ENCODE peak calls at places on chromosomes 16 and 17, in four cellular contexts. L is HepG2, Y is H1, O is GM12878. J is an unnamed sample.

GRCh38 chr16:70656712-70657263 is 10.4 kb downstream of the IL34 start:
- DNase-seq in L (peak; percentile 78), Y (no peak), O (no peak), J (no peak)

GRCh38 chr16:84741351-84741791 is 41.6 kb downstream of the USP10 start:
- DNase-seq in L (no peak), Y (no peak), O (no peak), J (no peak)

GRCh38 chr17:10048951-10049350 is 143.9 kb upstream of the RCVRN start:
- DNase-seq in L (peak; percentile 16), Y (no peak), O (no peak), J (no peak)

GRCh38 chr17:55198690-55199370 is 65.9 kb upstream of the HLF start:
- DNase-seq in L (no peak), Y (no peak), O (no peak), J (no peak)

GRCh38 chr17:75950850-75951554 is 10.2 kb upstream of the FBF1 start:
- DNase-seq in L (no peak), Y (no peak), O (no peak), J (no peak)

GRCh38 chr16:49701867-49702494 is 153.9 kb downstream of the ZNF423 start:
- DNase-seq in L (no peak), Y (peak; percentile 74), O (no peak), J (peak; percentile 57)

GRCh38 chr16:5487728-5488127 is 390.1 kb upstream of the EEF2KMT start:
- DNase-seq in L (no peak), Y (no peak), O (no peak), J (no peak)

GRCh38 chr17:61183793-61184192 is 215.8 kb upstream of the TBX2 start:
- DNase-seq in L (no peak), Y (no peak), O (no peak), J (no peak)

GRCh38 chr16:29925173-29925804 is 737 bp downstream of the KCTD13 start:
- DNase-seq in L (no peak), Y (no peak), O (no peak), J (no peak)

GRCh38 chr17:81902023-81902652 is at the start of gene NPB:
- DNase-seq in L (no peak), Y (peak; percentile 75), O (no peak), J (no peak)

GRCh38 chr17:82492647-82493516 is 26.6 kb upstream of the FOXK2 start:
- DNase-seq in L (no peak), Y (no peak), O (no peak), J (no peak)

GRCh38 chr16:75534560-75535205 is 1.2 kb downstream of the CHST5 start:
- DNase-seq in L (no peak), Y (no peak), O (no peak), J (no peak)

GRCh38 chr17:2893422-2893914 is 97.2 kb downstream of the RAP1GAP2 start:
- DNase-seq in L (no peak), Y (no peak), O (no peak), J (no peak)

GRCh38 chr17:34633351-34633750 is 54.0 kb downstream of the TMEM132E start:
- DNase-seq in L (no peak), Y (peak; percentile 65), O (no peak), J (no peak)

GRCh38 chr16:79954920-79955705 is 354.6 kb upstream of the MAF start:
- DNase-seq in L (no peak), Y (no peak), O (no peak), J (no peak)

GRCh38 chr17:78558181-78558850 is 18.9 kb downstream of the DNAH17 start:
- DNase-seq in L (peak; percentile 89), Y (no peak), O (no peak), J (no peak)

GRCh38 chr16:67842509-67843342 is 606 bp downstream of the THAP11 start:
- DNase-seq in L (peak; percentile 61), Y (peak; percentile 73), O (no peak), J (no peak)

GRCh38 chr17:309361-309888 is 43.2 kb downstream of the RPH3AL start:
- DNase-seq in L (peak; percentile 53), Y (peak; percentile 82), O (no peak), J (peak; percentile 28)

GRCh38 chr16:72309001-72309400 is 137.0 kb upstream of the PMFBP1 start:
- DNase-seq in L (peak; percentile 96), Y (no peak), O (no peak), J (no peak)

GRCh38 chr16:13379266-13379665 is 477.9 kb downstream of the SHISA9 start:
- DNase-seq in L (no peak), Y (no peak), O (no peak), J (no peak)

GRCh38 chr16:46932802-46933201 is 40.7 kb downstream of the DNAJA2 start:
- DNase-seq in L (no peak), Y (peak; percentile 66), O (no peak), J (peak; percentile 40)

GRCh38 chr16:19517424-19518089 is 4.3 kb downstream of the GDE1 start:
- DNase-seq in L (no peak), Y (no peak), O (no peak), J (no peak)

GRCh38 chr17:75326587-75326955 is 37.3 kb upstream of the SLC25A19 start:
- DNase-seq in L (no peak), Y (no peak), O (no peak), J (no peak)

GRCh38 chr16:57757326-57757786 is 21.8 kb downstream of the KATNB1 start:
- DNase-seq in L (peak; percentile 73), Y (peak; percentile 99), O (no peak), J (no peak)

GRCh38 chr16:56985288-56985961 is 3.9 kb upstream of the NLRC5 start:
- DNase-seq in L (no peak), Y (no peak), O (no peak), J (no peak)

DNA sequence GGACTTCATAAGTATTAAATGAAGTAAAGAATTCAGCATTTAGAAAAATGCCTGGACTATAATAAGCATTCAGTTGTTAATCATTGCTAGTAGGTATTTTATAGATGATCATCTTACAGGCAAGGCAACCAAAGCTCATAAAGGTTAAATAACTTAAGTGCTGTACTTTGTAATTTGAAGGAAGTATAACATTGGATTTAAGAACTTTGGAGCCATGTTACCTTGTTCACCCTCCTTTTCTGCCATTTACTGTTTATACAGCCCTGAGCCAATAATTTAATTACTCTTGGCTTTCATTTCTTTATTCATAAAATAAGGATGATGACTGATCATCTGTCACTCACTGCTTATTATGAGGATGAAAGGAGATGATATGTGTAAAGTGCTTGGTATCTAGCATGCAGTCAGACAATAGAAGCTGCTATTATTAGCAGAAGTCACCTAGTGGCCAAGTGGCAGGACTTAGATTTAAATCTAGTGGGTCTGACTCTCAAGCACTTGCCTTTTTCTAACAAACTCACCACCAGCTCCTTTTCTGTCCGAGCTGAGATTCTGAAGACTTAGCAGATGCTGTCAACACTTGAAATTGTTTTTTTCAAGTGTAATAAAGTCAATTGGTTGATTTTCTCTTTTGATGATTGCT is 18.2 kb upstream of the DDX52 start:
- DNase-seq in L (no peak), Y (no peak), O (no peak), J (no peak)
- TF ChIP-seq SUZ12 in L (no peak), Y (no peak), O (no peak), J (no peak)

DNA sequence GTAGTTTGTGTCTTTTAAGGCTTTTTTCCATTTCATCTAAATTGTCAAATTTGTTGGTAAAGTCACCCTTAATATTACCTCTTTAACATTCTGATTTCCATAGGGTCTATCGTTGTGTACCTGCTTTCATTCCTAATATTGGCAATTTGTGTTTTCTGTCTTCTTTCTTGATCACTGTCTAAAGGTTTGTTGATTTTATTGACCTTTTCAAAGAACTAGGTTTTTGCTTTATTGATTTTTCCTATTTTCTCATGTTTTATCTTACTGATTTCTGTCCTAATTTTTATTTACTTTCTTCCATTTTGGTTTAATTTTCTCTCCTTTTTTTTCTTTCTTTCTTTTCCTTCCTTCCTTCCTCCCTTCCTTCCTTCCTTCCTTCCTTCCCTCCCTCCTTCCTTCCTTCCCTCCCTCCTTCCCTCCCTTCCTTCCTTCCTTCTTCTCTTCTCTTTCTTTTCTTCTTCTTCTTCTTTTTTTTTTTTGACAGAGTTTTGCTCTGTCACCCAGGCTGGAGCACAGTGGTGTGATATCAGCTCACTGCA is 86.3 kb downstream of the CYLD start:
- DNase-seq in L (no peak), Y (no peak), O (no peak), J (no peak)
- H3K27me3 ChIP-seq in L (peaks cover 2% of the 10 kb centered on the region), Y (no peaks in the 10 kb centered on the region), O (no peaks in the 10 kb centered on the region), J (no peaks in the 10 kb centered on the region)

DNA sequence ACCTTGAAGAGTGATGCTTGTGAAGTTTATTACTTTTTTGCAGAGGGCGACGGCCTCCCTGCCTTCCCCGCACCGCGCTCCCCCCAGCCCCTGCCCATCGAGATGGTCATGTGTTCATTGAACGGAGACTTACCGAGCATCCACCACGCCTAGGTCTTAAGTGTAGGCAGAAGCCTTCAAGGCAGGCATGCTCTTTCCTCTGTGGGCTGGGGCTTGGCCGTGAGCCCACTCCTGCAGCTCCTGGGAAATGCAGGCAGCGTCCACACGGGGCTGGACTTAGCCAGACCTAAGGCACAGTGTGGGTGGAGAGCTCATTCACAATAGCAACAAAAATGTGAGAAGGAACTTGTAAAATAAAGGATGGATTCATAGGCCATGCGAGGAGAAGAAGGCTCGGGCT is 19.2 kb downstream of the RNF213 start:
- DNase-seq in L (no peak), Y (no peak), O (no peak), J (no peak)
- TF ChIP-seq SUZ12 in L (no peak), Y (no peak), O (no peak), J (no peak)

GRCh38 chr17:46043606-46044005 is 44.6 kb downstream of the STH start:
- DNase-seq in L (no peak), Y (no peak), O (no peak), J (no peak)

GRCh38 chr17:46044286-46044928 is 45.4 kb downstream of the STH start:
- DNase-seq in L (peak; percentile 83), Y (no peak), O (no peak), J (peak; percentile 57)

GRCh38 chr17:46044989-46045388 is 45.9 kb downstream of the STH start:
- DNase-seq in L (no peak), Y (no peak), O (no peak), J (no peak)

GRCh38 chr17:46039592-46040186 is 40.6 kb downstream of the STH start:
- DNase-seq in L (no peak), Y (no peak), O (no peak), J (no peak)

GRCh38 chr17:46042248-46042647 is 43.2 kb downstream of the STH start:
- DNase-seq in L (no peak), Y (no peak), O (no peak), J (no peak)
- H3K27me3 ChIP-seq in L (no peaks in the 10 kb centered on the region), Y (no peaks in the 10 kb centered on the region), O (no peaks in the 10 kb centered on the region), J (no peaks in the 10 kb centered on the region)

GRCh38 chr17:39792523-39793221 is 54.9 kb downstream of the GRB7 start:
- DNase-seq in L (no peak), Y (no peak), O (no peak), J (no peak)

GRCh38 chr17:39791296-39791992 is 53.7 kb downstream of the GRB7 start:
- DNase-seq in L (no peak), Y (no peak), O (no peak), J (peak; percentile 5)

GRCh38 chr17:39799395-39799794 is 61.7 kb downstream of the GRB7 start:
- DNase-seq in L (no peak), Y (no peak), O (no peak), J (no peak)

GRCh38 chr17:39793473-39793872 is 55.7 kb downstream of the GRB7 start:
- DNase-seq in L (no peak), Y (no peak), O (no peak), J (no peak)

GRCh38 chr17:39794249-39794970 is 56.7 kb downstream of the GRB7 start:
- DNase-seq in L (no peak), Y (no peak), O (peak; percentile 95), J (no peak)
- TF ChIP-seq SUZ12 in L (no peak), Y (no peak), O (no peak), J (no peak)